ENCODE peak calls at places on chromosomes 4 and X, in four cellular contexts. Y, A, R and G are unnamed samples.

GRCh38 chr4:76002176-76002575 is 5.1 kb downstream of the CXCL9 start:
- DNase-seq in A (no peak), Y (no peak), R (no peak), G (no peak)

GRCh38 chrX:48474127-48474526 is 1.9 kb upstream of the FTSJ1 start:
- DNase-seq in R (no peak), Y (no peak), A (no peak), G (no peak)

GRCh38 chr4:77220841-77221613 is 64.0 kb downstream of the CCNG2 start:
- DNase-seq in R (peak), A (no peak), Y (no peak), G (no peak)

GRCh38 chrX:21354725-21355124 is 19.5 kb upstream of the CNKSR2 start:
- DNase-seq in Y (no peak), R (no peak), A (no peak), G (no peak)

GRCh38 chrX:40267334-40268118 is 169.8 kb upstream of the BCOR start:
- DNase-seq in R (no peak), A (no peak), Y (peak), G (no peak)

GRCh38 chr4:111696505-111696904 is 448.7 kb upstream of the FAM241A start:
- DNase-seq in A (no peak), R (no peak), Y (no peak), G (no peak)

GRCh38 chrX:12819231-12819630 is 28.0 kb downstream of the PRPS2 start:
- DNase-seq in R (no peak), Y (no peak), A (no peak), G (no peak)

GRCh38 chrX:133726211-133726630 is 259.2 kb downstream of the GPC3 start:
- DNase-seq in Y (no peak), R (no peak), A (no peak), G (no peak)

GRCh38 chr4:105887508-105887907 is 7.8 kb upstream of the NPNT start:
- DNase-seq in A (no peak), R (no peak), Y (no peak), G (no peak)

GRCh38 chr4:152530600-152530999 is 5.3 kb downstream of the FBXW7 start:
- DNase-seq in Y (no peak), A (no peak), R (no peak), G (no peak)

GRCh38 chr4:185833055-185833598 is 21.1 kb upstream of the SORBS2 start:
- DNase-seq in A (no peak), R (no peak), Y (no peak), G (no peak)

GRCh38 chr4:74098628-74098995 is 383 bp downstream of the CXCL2 start:
- DNase-seq in Y (peak), A (peak), R (peak), G (no peak)

GRCh38 chrX:24231169-24231568 is 81.6 kb downstream of the ZFX start:
- DNase-seq in Y (no peak), R (no peak), A (no peak), G (no peak)

GRCh38 chr4:176622251-176622968 is 170.3 kb downstream of the VEGFC start:
- DNase-seq in Y (no peak), R (no peak), A (no peak), G (no peak)

GRCh38 chrX:83469551-83469950 is 38.5 kb upstream of the POU3F4 start:
- DNase-seq in A (no peak), R (no peak), Y (no peak), G (no peak)

GRCh38 chr4:74111990-74112389 is 13.0 kb upstream of the CXCL2 start:
- DNase-seq in A (peak), Y (peak), R (peak), G (no peak)

GRCh38 chr4:133137571-133137970 is 11.5 kb upstream of the PCDH10 start:
- DNase-seq in Y (no peak), A (no peak), R (no peak), G (no peak)

GRCh38 chrX:42770566-42770965 is 7.4 kb downstream of the PPP1R2C start:
- DNase-seq in R (no peak), A (no peak), Y (no peak), G (no peak)

GRCh38 chr4:149997881-149998421 is 80.3 kb upstream of the DCLK2 start:
- DNase-seq in R (no peak), A (no peak), Y (no peak), G (no peak)

GRCh38 chr4:111064342-111064993 is 441.6 kb upstream of the PITX2 start:
- DNase-seq in R (no peak), Y (no peak), A (no peak), G (no peak)

GRCh38 chr4:20832821-20833220 is 132.6 kb downstream of the PACRGL start:
- DNase-seq in R (no peak), A (no peak), Y (no peak), G (no peak)

GRCh38 chrX:47380268-47380667 is 9.9 kb downstream of the ZNF157 start:
- DNase-seq in Y (no peak), A (no peak), R (no peak), G (no peak)

GRCh38 chr4:164772076-164772475 is 18.1 kb downstream of the SMIM31 start:
- DNase-seq in R (no peak), A (no peak), Y (no peak), G (no peak)

GRCh38 chr4:169212981-169213380 is 57.8 kb downstream of the SH3RF1 start:
- DNase-seq in R (no peak), Y (no peak), A (no peak), G (no peak)

GRCh38 chr4:1009647-1010521 is 1.5 kb upstream of the FGFRL1 start:
- DNase-seq in Y (peak), A (no peak), R (peak), G (peak)

GRCh38 chr4:69377562-69377961 is 97.3 kb downstream of the UGT2B28 start:
- DNase-seq in A (no peak), Y (no peak), R (no peak), G (no peak)

GRCh38 chr4:156237192-156237591 is 283.5 kb upstream of the CTSO start:
- DNase-seq in A (no peak), R (no peak), Y (no peak), G (no peak)

GRCh38 chrX:1537031-1537715 is at the start of gene P2RY8:
- DNase-seq in Y (peak), R (peak), A (peak), G (no peak)

GRCh38 chrX:53458082-53458481 is 23.9 kb upstream of the HSD17B10 start:
- DNase-seq in Y (no peak), R (no peak), A (no peak), G (no peak)

GRCh38 chr4:110164251-110164650 is 34.2 kb downstream of the ELOVL6 start:
- DNase-seq in R (no peak), A (no peak), Y (no peak), G (no peak)

GRCh38 chrX:130623508-130623907 is 221.7 kb downstream of the RBMX2 start:
- DNase-seq in R (no peak), Y (no peak), A (no peak), G (no peak)

GRCh38 chr4:23023121-23023520 is 330.4 kb downstream of the GBA3 start:
- DNase-seq in Y (no peak), R (no peak), A (no peak), G (no peak)

GRCh38 chr4:100372432-100372831 is 145.4 kb downstream of the EMCN start:
- DNase-seq in R (no peak), Y (no peak), A (no peak), G (no peak)

GRCh38 chrX:41522071-41522470 is 74.9 kb downstream of the NYX start:
- DNase-seq in R (no peak), Y (no peak), A (no peak), G (no peak)

DNA sequence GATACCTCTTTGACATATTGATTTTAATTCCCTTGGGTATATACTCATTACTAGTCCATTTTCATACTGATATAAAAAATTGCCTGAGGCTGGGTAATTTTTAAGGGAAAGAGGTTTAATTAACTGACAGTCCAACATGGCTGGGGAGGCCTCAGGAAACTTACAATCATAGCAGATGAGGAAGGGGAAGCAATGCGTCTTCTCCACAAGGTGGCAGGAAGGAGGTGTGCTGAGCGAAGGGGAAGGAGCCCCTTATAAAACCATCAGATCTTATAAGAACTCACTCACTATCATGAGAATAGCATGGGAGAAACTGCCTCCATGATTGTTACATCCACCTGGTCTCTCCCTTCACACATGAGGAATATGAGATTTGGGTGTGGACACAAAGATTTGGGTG is 42.4 kb downstream of the MSX1 start:
- DNase-seq in A (no peak), Y (no peak), R (no peak), G (no peak)
- TF ChIP-seq CTCF in A (no peak), Y (no peak), R (no peak), G (no peak)

DNA sequence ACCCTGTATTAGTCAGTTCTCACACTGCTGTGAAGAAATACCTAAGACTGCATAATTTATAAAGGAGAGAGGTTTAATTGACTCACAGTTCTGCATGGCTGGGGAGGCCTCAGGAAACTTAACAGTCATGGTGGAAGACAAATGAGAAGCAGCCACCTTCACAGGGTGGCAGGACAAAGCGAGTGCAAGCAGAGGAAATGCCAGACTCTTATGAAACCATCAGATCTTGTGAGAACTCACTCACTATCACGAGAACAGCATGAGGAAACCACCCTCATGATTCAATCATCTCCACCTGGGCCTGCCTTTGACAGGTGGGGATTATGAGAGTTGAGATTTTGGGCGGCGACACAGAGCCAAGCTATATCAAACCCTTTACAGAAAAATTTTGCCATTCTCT is 722.4 kb downstream of the RAB28 start:
- DNase-seq in Y (no peak), R (no peak), A (no peak), G (no peak)
- TF ChIP-seq CTCF in Y (no peak), R (no peak), A (no peak), G (no peak)

GRCh38 chrX:154317391-154318000 is 21.9 kb downstream of the TKTL1 start:
- DNase-seq in A (no peak), R (no peak), Y (no peak), G (no peak)
- TF ChIP-seq CTCF in A (no peak), R (peak), Y (peak), G (no peak)

GRCh38 chr4:139207873-139208403 is 30.9 kb upstream of the ELF2 start:
- DNase-seq in A (peak), R (no peak), Y (no peak), G (no peak)
- TF ChIP-seq CTCF in A (no peak), R (no peak), Y (no peak), G (no peak)

GRCh38 chr4:163195247-163195765 is 28.6 kb upstream of the NAF1 start:
- DNase-seq in R (no peak), Y (no peak), A (no peak), G (no peak)

GRCh38 chr4:163193717-163194116 is 27.0 kb upstream of the NAF1 start:
- DNase-seq in R (no peak), Y (no peak), A (no peak), G (no peak)

GRCh38 chr4:163194593-163194992 is 27.9 kb upstream of the NAF1 start:
- DNase-seq in R (no peak), Y (no peak), A (no peak), G (no peak)

GRCh38 chr4:163196904-163197505 is 30.3 kb upstream of the NAF1 start:
- DNase-seq in A (no peak), R (no peak), Y (no peak), G (no peak)

GRCh38 chr4:163191999-163192398 is 25.3 kb upstream of the NAF1 start:
- DNase-seq in Y (no peak), A (no peak), R (no peak), G (no peak)
- TF ChIP-seq CTCF in Y (peak), A (no peak), R (no peak), G (no peak)

DNA sequence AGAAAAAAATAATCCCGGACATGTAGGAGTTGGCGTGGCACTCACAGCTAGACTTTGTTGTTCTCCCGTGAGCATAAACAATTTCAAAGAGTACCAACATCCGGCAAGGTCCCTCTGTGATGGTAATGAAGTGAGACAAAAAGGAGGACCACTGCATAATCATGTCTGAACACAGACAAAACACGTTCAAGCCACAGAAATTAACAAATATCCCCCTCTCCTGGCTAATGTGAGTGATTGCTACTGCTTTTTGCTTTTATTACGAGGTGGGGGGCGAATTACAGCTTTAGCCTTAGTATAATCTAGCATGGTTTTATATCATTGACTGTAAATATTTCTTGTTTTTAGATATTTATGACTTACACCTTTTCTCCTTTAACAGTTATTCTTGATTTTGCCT is 118.5 kb downstream of the PLS3 start:
- DNase-seq in R (no peak), A (no peak), Y (no peak), G (no peak)
- TF ChIP-seq CTCF in R (no peak), A (no peak), Y (peak), G (peak)

GRCh38 chr4:2716236-2716635 is 39.9 kb downstream of the TNIP2 start:
- DNase-seq in A (peak), R (peak), Y (no peak), G (no peak)

GRCh38 chr4:2723751-2724150 is 32.4 kb downstream of the TNIP2 start:
- DNase-seq in A (peak), Y (no peak), R (peak), G (no peak)

GRCh38 chr4:2722033-2722432 is 34.1 kb downstream of the TNIP2 start:
- DNase-seq in A (peak), R (peak), Y (no peak), G (no peak)

GRCh38 chr4:2725380-2725779 is 30.8 kb downstream of the TNIP2 start:
- DNase-seq in Y (peak), A (peak), R (peak), G (no peak)

GRCh38 chr4:2721586-2721985 is 34.5 kb downstream of the TNIP2 start:
- DNase-seq in A (peak), R (peak), Y (no peak), G (no peak)
- TF ChIP-seq CTCF in A (no peak), R (no peak), Y (no peak), G (no peak)

GRCh38 chr4:125070869-125071268 is 243.9 kb upstream of the FAT4 start:
- DNase-seq in R (no peak), A (no peak), Y (no peak), G (no peak)
- TF ChIP-seq CTCF in R (no peak), A (no peak), Y (no peak), G (no peak)

GRCh38 chr4:53599632-53600031 is 8.3 kb upstream of the LNX1 start:
- DNase-seq in R (no peak), Y (no peak), A (no peak), G (no peak)

GRCh38 chr4:53598483-53598882 is 7.2 kb upstream of the LNX1 start:
- DNase-seq in Y (no peak), R (no peak), A (no peak), G (no peak)

GRCh38 chr4:53602390-53602789 is 11.1 kb upstream of the LNX1 start:
- DNase-seq in A (no peak), R (peak), Y (no peak), G (no peak)

GRCh38 chr4:53598901-53599300 is 7.6 kb upstream of the LNX1 start:
- DNase-seq in A (no peak), Y (no peak), R (no peak), G (no peak)

DNA sequence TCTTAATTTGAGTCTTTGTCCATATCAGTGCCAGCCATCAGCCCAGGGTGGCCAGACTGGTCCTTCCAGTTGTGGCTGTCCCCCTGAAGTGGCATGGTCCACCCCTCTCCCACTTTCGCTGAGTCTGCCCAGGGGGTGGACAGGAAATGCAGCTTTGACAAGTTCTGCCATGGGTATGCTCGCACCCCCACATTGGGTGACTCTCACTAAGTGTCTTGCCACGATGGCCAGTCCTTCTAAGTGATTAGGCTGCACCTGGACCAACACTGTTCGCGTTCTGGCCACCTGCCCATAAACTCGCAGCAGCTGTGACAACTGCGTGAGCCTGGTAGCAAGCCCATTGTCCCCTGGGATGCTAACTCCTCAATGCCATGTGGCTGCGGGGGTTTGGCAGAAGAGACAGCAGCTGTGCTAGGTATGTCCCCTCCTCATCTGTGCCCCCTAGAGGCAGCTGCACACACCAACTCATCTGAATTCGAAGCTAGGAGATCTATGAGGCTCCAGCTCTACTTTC is 10.0 kb upstream of the LNX1 start:
- DNase-seq in A (no peak), R (no peak), Y (no peak), G (no peak)
- TF ChIP-seq CTCF in A (no peak), R (no peak), Y (no peak), G (no peak)